ENCODE peak calls at places on chromosomes 13 and 19, in five cellular contexts. L is left ventricle myocardium inferior, Q is T-helper 1 cell, Z is OCI-LY7, X is RPMI7951. D is an unnamed sample.

GRCh38 chr19:7288977-7289376 is 5.2 kb downstream of the INSR start:
- DNase-seq in L (no peak), Q (no peak), Z (no peak), X (no peak), D (no peak)

GRCh38 chr19:51327066-51327985 is 14.6 kb downstream of the VSIG10L start:
- DNase-seq in L (peak), Q (peak), Z (no peak), X (peak), D (no peak)

GRCh38 chr13:45847554-45848224 is 3.9 kb downstream of the SIAH3 start:
- DNase-seq in L (peak), Q (peak), Z (no peak), X (peak), D (no peak)

GRCh38 chr19:15031675-15032074 is 17.6 kb upstream of the CASP14 start:
- DNase-seq in L (no peak), Q (no peak), Z (no peak), X (no peak), D (no peak)

GRCh38 chr13:51557875-51558604 is 26.2 kb upstream of the WDFY2 start:
- DNase-seq in L (no peak), Q (no peak), Z (no peak), X (peak), D (peak)

GRCh38 chr19:37988758-37989635 is 82.0 kb downstream of the SIPA1L3 start:
- DNase-seq in L (no peak), Q (no peak), Z (no peak), X (no peak), D (no peak)

GRCh38 chr13:39417643-39418042 is 185.3 kb downstream of the LHFPL6 start:
- DNase-seq in L (no peak), Q (no peak), Z (no peak), X (peak), D (no peak)

GRCh38 chr13:102400619-102401125 is 1.2 kb downstream of the FGF14 start:
- DNase-seq in L (peak), Q (no peak), Z (no peak), X (no peak), D (peak)

GRCh38 chr19:39890755-39891551 is 43.5 kb downstream of the FCGBP start:
- DNase-seq in L (no peak), Q (no peak), Z (no peak), X (no peak), D (no peak)

GRCh38 chr19:18220632-18221275 is 5.5 kb downstream of the PDE4C start:
- DNase-seq in L (no peak), Q (no peak), Z (no peak), X (no peak), D (peak)

GRCh38 chr19:53102701-53103140 is 501 bp downstream of the ZNF160 start:
- DNase-seq in L (peak), Q (peak), Z (peak), X (peak), D (peak)

GRCh38 chr13:39451860-39452301 is 151.1 kb downstream of the LHFPL6 start:
- DNase-seq in L (peak), Q (no peak), Z (peak), X (peak), D (no peak)

GRCh38 chr19:3183721-3184641 is 1.7 kb upstream of the NCLN start:
- DNase-seq in L (no peak), Q (no peak), Z (no peak), X (no peak), D (no peak)

GRCh38 chr19:15633122-15633521 is 7.6 kb upstream of the CYP4F3 start:
- DNase-seq in L (no peak), Q (no peak), Z (no peak), X (no peak), D (no peak)

GRCh38 chr13:28679628-28680027 is 20.7 kb downstream of the POMP start:
- DNase-seq in L (no peak), Q (no peak), Z (no peak), X (peak), D (peak)

GRCh38 chr19:2848625-2849024 is 7.3 kb downstream of the ZNF555 start:
- DNase-seq in L (no peak), Q (no peak), Z (no peak), X (no peak), D (no peak)

GRCh38 chr13:76570485-76570884 is 315.7 kb downstream of the KCTD12 start:
- DNase-seq in L (no peak), Q (no peak), Z (no peak), X (no peak), D (no peak)

GRCh38 chr13:32984857-32985626 is 31.2 kb upstream of the KL start:
- DNase-seq in L (no peak), Q (no peak), Z (no peak), X (peak), D (peak)

GRCh38 chr19:18469245-18470107 is 31.5 kb upstream of the ISYNA1 start:
- DNase-seq in L (peak), Q (peak), Z (peak), X (peak), D (peak)

GRCh38 chr13:24264976-24265375 is 44.4 kb upstream of the C1QTNF9 start:
- DNase-seq in L (no peak), Q (peak), Z (no peak), X (no peak), D (no peak)

GRCh38 chr19:19403373-19403901 is 2.0 kb upstream of the GATAD2A start:
- DNase-seq in L (no peak), Q (no peak), Z (no peak), X (peak), D (peak)

GRCh38 chr19:13906525-13906904 is 514 bp downstream of the CC2D1A start:
- DNase-seq in L (no peak), Q (no peak), Z (peak), X (no peak), D (peak)

GRCh38 chr19:23917856-23918255 is 3.2 kb downstream of the ZNF726 start:
- DNase-seq in L (no peak), Q (no peak), Z (no peak), X (no peak), D (peak)

GRCh38 chr19:33868821-33869412 is 72.2 kb downstream of the KCTD15 start:
- DNase-seq in L (peak), Q (no peak), Z (no peak), X (peak), D (no peak)

GRCh38 chr19:11064831-11065303 is 24.4 kb upstream of the LDLR start:
- DNase-seq in L (no peak), Q (no peak), Z (no peak), X (peak), D (no peak)

GRCh38 chr19:52992109-52993004 is 21.4 kb upstream of the ERVV-1 start:
- DNase-seq in L (peak), Q (no peak), Z (no peak), X (no peak), D (peak)

GRCh38 chr19:11722414-11722813 is 16.3 kb downstream of the ZNF823 start:
- DNase-seq in L (no peak), Q (peak), Z (no peak), X (no peak), D (no peak)

GRCh38 chr13:80379245-80379644 is 38.3 kb upstream of the SPRY2 start:
- DNase-seq in L (no peak), Q (no peak), Z (no peak), X (peak), D (no peak)

GRCh38 chr19:5011476-5012238 is 42.7 kb downstream of the KDM4B start:
- DNase-seq in L (no peak), Q (no peak), Z (no peak), X (no peak), D (no peak)

GRCh38 chr13:25306671-25307464 is 5.4 kb downstream of the NUP58 start:
- DNase-seq in L (no peak), Q (no peak), Z (no peak), X (no peak), D (no peak)

GRCh38 chr13:98450495-98451167 is 126.3 kb downstream of the STK24 start:
- DNase-seq in L (peak), Q (peak), Z (peak), X (no peak), D (peak)

D was measured in DMS53.